ENCODE peak calls at places on chromosome 11, in eight cellular contexts. Q, N, K, L, M, S, U and I are unnamed samples.
A peak's percentile ranks its signal among the peaks of the same experiment; 100 is the strongest.

GRCh38 chr11:21564813-21565212 is 628.1 kb upstream of the ANO5 start:
- DNase-seq in L (no peak), N (no peak), U (no peak), Q (no peak), S (no peak), M (no peak), K (no peak), I (no peak)

GRCh38 chr11:108432783-108433182 is 34.5 kb downstream of the C11orf65 start:
- DNase-seq in S (no peak), L (no peak), N (peak; percentile 3), K (no peak), Q (peak; percentile 3), U (peak; percentile 42), M (no peak), I (peak; percentile 92)

GRCh38 chr11:59669611-59670009 is 773 bp upstream of the PATL1 start:
- DNase-seq in U (peak; percentile 49), M (peak; percentile 20), N (peak; percentile 63), L (peak; percentile 35), K (peak; percentile 80), Q (peak; percentile 79), S (no peak), I (peak; percentile 72)

GRCh38 chr11:64884019-64884418 is 5.6 kb upstream of the EHD1 start:
- DNase-seq in M (no peak), S (no peak), L (no peak), Q (no peak), K (no peak), U (no peak), N (no peak), I (no peak)

GRCh38 chr11:71204748-71205664 is 47.4 kb downstream of the SHANK2 start:
- DNase-seq in M (no peak), L (no peak), K (no peak), U (no peak), S (no peak), Q (no peak), N (peak; percentile 26), I (no peak)

GRCh38 chr11:74417379-74417804 is 19.2 kb upstream of the PGM2L1 start:
- DNase-seq in Q (no peak), L (no peak), M (no peak), N (peak; percentile 63), S (no peak), U (peak; percentile 54), K (no peak), I (no peak)

GRCh38 chr11:84358034-84358433 is 1071.9 kb upstream of the CCDC90B start:
- DNase-seq in M (no peak), U (no peak), S (no peak), N (no peak), Q (no peak), L (no peak), K (no peak), I (no peak)

GRCh38 chr11:2257023-2257700 is 13.2 kb downstream of the ASCL2 start:
- DNase-seq in Q (no peak), S (no peak), U (no peak), L (no peak), K (peak; percentile 46), M (no peak), N (no peak), I (no peak)

GRCh38 chr11:44755553-44756505 is 29.1 kb downstream of the TSPAN18 start:
- DNase-seq in M (no peak), L (no peak), K (no peak), U (no peak), N (no peak), S (no peak), Q (peak; percentile 69), I (peak; percentile 35)

DNA sequence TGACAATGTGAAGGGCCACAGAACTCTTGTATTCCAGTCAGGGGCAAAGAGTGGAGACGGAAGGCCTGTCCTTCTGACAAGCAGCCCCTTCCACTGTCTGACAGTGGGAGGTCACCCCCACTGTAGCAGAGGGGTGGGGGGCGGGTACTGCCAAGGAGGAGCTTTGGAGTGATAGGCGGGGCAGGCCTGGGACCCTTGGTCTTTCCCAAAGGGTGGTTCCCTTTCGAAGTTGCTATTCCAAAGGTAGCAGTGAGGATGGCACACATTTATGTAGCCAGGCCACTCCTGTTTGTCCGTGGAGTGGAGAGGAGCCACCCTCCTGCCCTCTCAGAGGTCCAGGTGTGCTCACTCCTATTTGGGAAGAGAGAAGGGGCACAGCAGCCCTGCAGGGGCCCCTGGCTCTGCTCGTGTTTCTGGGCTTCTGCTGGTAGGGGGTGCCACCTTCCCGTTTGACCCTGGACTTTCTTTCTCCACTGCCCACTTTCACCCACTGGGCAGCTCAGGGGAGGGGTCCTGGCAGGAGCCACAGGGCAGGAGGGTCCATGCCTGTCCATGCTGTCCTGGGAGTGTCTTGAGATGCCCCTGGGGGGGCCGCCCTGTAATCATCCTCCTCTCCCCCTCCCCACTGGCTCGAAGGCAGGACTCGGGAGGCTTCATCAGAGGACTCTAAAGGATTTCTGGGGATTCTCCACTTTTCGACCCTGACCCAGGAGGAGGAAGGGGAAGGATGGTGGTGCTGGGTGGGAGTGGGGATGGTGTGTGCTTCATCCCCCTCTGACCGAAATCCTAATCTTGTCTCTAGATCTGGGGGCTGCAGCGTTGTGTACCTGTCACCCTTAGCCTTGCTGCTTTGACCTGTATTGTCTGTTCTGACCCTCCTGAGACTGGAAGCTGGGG is 994 bp downstream of the TAGLN start:
- DNase-seq in Q (no peak), U (no peak), M (no peak), L (no peak), S (no peak), K (peak; percentile 64), N (peak; percentile 25), I (no peak)
- H3K27ac ChIP-seq in Q (peak overlapping the region; percentile 53), U (peak overlapping the region; percentile 91), M (no peak overlapping the region), L (peak overlapping the region; percentile 67), S (no peak overlapping the region), K (peak overlapping the region; percentile 43), N (peak overlapping the region; percentile 82), I (peak overlapping the region; percentile 85)

DNA sequence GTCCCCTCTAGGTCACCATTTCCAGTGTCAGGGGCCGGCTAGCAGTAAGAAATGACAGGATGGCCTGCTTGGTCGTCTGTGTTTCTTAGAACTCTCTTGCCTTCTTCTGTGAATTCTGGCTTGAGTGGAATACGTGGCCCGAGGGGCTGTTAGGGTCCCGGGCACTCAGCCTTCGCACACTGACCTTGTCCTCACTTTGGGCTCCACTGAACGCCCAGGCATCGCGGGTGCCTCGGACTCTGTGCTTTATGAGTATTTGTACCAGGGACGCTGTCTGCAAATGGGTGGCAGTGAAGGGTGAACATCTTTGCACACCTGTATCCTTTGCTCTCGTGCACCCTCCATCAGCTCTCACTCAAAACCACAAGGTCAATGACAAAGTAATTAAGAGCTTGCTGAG is 123.4 kb upstream of the ANO1 start:
- DNase-seq in N (no peak), M (no peak), Q (no peak), K (no peak), L (no peak), S (no peak), U (no peak), I (no peak)
- H3K27ac ChIP-seq in N (no peak overlapping the region), M (no peak overlapping the region), Q (no peak overlapping the region), K (no peak overlapping the region), L (no peak overlapping the region), S (no peak overlapping the region), U (no peak overlapping the region), I (no peak overlapping the region)

GRCh38 chr11:68282141-68282860 is 10.5 kb upstream of the C11orf24 start:
- DNase-seq in S (no peak), U (no peak), K (no peak), L (no peak), N (no peak), Q (no peak), M (peak; percentile 17), I (no peak)
- H3K27ac ChIP-seq in S (no peak overlapping the region), U (no peak overlapping the region), K (no peak overlapping the region), L (no peak overlapping the region), N (no peak overlapping the region), Q (no peak overlapping the region), M (peak overlapping the region; percentile 44), I (no peak overlapping the region)

GRCh38 chr11:133964946-133965632 is 8.3 kb upstream of the IGSF9B start:
- DNase-seq in U (no peak), K (no peak), S (no peak), L (no peak), N (no peak), Q (peak; percentile 60), M (no peak), I (no peak)
- H3K27ac ChIP-seq in U (no peak overlapping the region), K (no peak overlapping the region), S (no peak overlapping the region), L (no peak overlapping the region), N (no peak overlapping the region), Q (no peak overlapping the region), M (no peak overlapping the region), I (no peak overlapping the region)

GRCh38 chr11:58575377-58576020 is at the start of gene LPXN:
- DNase-seq in L (no peak), U (peak; percentile 63), M (no peak), N (no peak), S (peak; percentile 55), Q (peak; percentile 95), K (no peak), I (no peak)
- H3K27ac ChIP-seq in L (peak within 1 kb of the TSS; percentile 100), U (peak within 1 kb of the TSS; percentile 78), M (peak within 1 kb of the TSS; percentile 99), N (no peak within 1 kb of the TSS), S (peak within 1 kb of the TSS; percentile 100), Q (peak within 1 kb of the TSS; percentile 99), K (no peak within 1 kb of the TSS), I (peak within 1 kb of the TSS; percentile 97)

GRCh38 chr11:83023410-83023809 is 48.3 kb downstream of the RAB30 start:
- DNase-seq in M (no peak), Q (no peak), U (no peak), K (no peak), S (no peak), L (no peak), N (no peak), I (no peak)

GRCh38 chr11:83024270-83024854 is 47.3 kb downstream of the RAB30 start:
- DNase-seq in N (no peak), M (no peak), L (no peak), S (no peak), U (no peak), K (no peak), Q (no peak), I (no peak)

GRCh38 chr11:83025267-83025704 is 46.4 kb downstream of the RAB30 start:
- DNase-seq in K (no peak), M (no peak), N (no peak), L (no peak), U (no peak), S (no peak), Q (no peak), I (no peak)

GRCh38 chr11:83026229-83026628 is 45.5 kb downstream of the RAB30 start:
- DNase-seq in S (no peak), K (no peak), L (no peak), N (no peak), Q (no peak), M (no peak), U (no peak), I (no peak)

GRCh38 chr11:83027794-83028193 is 43.9 kb downstream of the RAB30 start:
- DNase-seq in Q (no peak), M (no peak), N (no peak), U (no peak), K (no peak), S (no peak), L (no peak), I (no peak)
- H3K27ac ChIP-seq in Q (no peak overlapping the region), M (no peak overlapping the region), N (no peak overlapping the region), U (no peak overlapping the region), K (no peak overlapping the region), S (no peak overlapping the region), L (no peak overlapping the region), I (no peak overlapping the region)